ENCODE peak calls at places on chromosome 15, in six cellular contexts. W is GM12891, U is K562, I is H1, P is HepG2, Y is GM12878. L is an unnamed sample.
A peak's percentile ranks its signal among the peaks of the same experiment; 100 is the strongest.

GRCh38 chr15:84079885-84080777 is 155.4 kb upstream of the GOLGA6L4 start:
- DNase-seq in I (peak; percentile 85), U (peak; percentile 5), Y (no peak), P (no peak), W (peak; percentile 52), L (peak; percentile 41)

GRCh38 chr15:29822100-29822684 is at the start of gene TJP1:
- DNase-seq in W (no peak), P (peak; percentile 39), I (peak; percentile 86), Y (no peak), U (peak; percentile 87), L (no peak)

GRCh38 chr15:83858820-83859505 is 205.0 kb downstream of the ADAMTSL3 start:
- DNase-seq in Y (no peak), P (no peak), U (no peak), I (no peak), W (no peak), L (no peak)

GRCh38 chr15:67067161-67067853 is 1.9 kb downstream of the SMAD3 start:
- DNase-seq in P (no peak), Y (no peak), U (no peak), W (no peak), I (no peak), L (no peak)

GRCh38 chr15:58793862-58794261 is 22.8 kb downstream of the MINDY2 start:
- DNase-seq in W (no peak), P (peak; percentile 73), Y (no peak), U (no peak), I (no peak), L (no peak)

GRCh38 chr15:65653341-65653740 is 31.6 kb downstream of the SLC24A1 start:
- DNase-seq in W (no peak), I (no peak), U (no peak), Y (no peak), P (no peak), L (no peak)

GRCh38 chr15:31488437-31489204 is 162.0 kb downstream of the KLF13 start:
- DNase-seq in Y (peak; percentile 78), U (peak; percentile 81), W (peak; percentile 53), P (peak; percentile 64), I (peak; percentile 58), L (peak; percentile 59)

GRCh38 chr15:34119291-34119690 is 17.4 kb downstream of the PGBD4 start:
- DNase-seq in Y (no peak), I (no peak), P (no peak), W (no peak), U (no peak), L (no peak)

GRCh38 chr15:47293763-47294162 is 423.5 kb upstream of the SEMA6D start:
- DNase-seq in I (no peak), W (no peak), Y (no peak), U (no peak), P (no peak), L (no peak)

GRCh38 chr15:29090617-29091466 is 178.8 kb downstream of the NSMCE3 start:
- DNase-seq in P (peak; percentile 12), W (peak; percentile 62), Y (no peak), U (peak; percentile 71), I (peak; percentile 85), L (peak; percentile 47)

GRCh38 chr15:59349715-59350420 is 22.8 kb downstream of the MYO1E start:
- DNase-seq in W (no peak), P (peak; percentile 28), U (peak; percentile 31), I (no peak), Y (no peak), L (no peak)

GRCh38 chr15:59290311-59291213 is 82.1 kb downstream of the MYO1E start:
- DNase-seq in I (no peak), W (no peak), P (no peak), U (no peak), Y (no peak), L (no peak)

GRCh38 chr15:64856429-64857145 is 14.9 kb downstream of the PLEKHO2 start:
- DNase-seq in U (no peak), I (no peak), P (peak; percentile 78), W (no peak), Y (no peak), L (no peak)

GRCh38 chr15:80275946-80276345 is 23.9 kb upstream of the CTXND1 start:
- DNase-seq in P (no peak), Y (no peak), W (no peak), I (no peak), U (no peak), L (no peak)

GRCh38 chr15:69854521-69855171 is 243.1 kb downstream of the TLE3 start:
- DNase-seq in U (no peak), W (no peak), I (no peak), Y (no peak), P (no peak), L (no peak)

GRCh38 chr15:88378259-88378658 is 88.9 kb downstream of the MRPL46 start:
- DNase-seq in W (no peak), Y (no peak), P (no peak), U (no peak), I (no peak), L (no peak)

GRCh38 chr15:31297880-31298456 is 28.7 kb upstream of the KLF13 start:
- DNase-seq in Y (no peak), W (no peak), U (no peak), P (no peak), I (peak; percentile 37), L (no peak)

GRCh38 chr15:69861331-69862171 is 236.2 kb downstream of the TLE3 start:
- DNase-seq in U (no peak), W (no peak), Y (no peak), P (no peak), I (no peak), L (no peak)

GRCh38 chr15:33329457-33329856 is 18.7 kb downstream of the RYR3 start:
- DNase-seq in U (no peak), Y (no peak), I (no peak), P (no peak), W (no peak), L (no peak)

GRCh38 chr15:40092416-40093223 is 16.1 kb downstream of the BMF start:
- DNase-seq in U (no peak), W (no peak), P (peak; percentile 84), I (no peak), Y (no peak), L (no peak)

GRCh38 chr15:38878946-38879345 is 314.3 kb upstream of the RASGRP1 start:
- DNase-seq in I (no peak), Y (no peak), W (no peak), P (no peak), U (no peak), L (no peak)

GRCh38 chr15:47460775-47461174 is 256.5 kb upstream of the SEMA6D start:
- DNase-seq in W (no peak), Y (no peak), P (no peak), U (no peak), I (no peak), L (no peak)

GRCh38 chr15:68921926-68922325 is 8.4 kb upstream of the SPESP1 start:
- DNase-seq in W (no peak), P (no peak), U (no peak), I (no peak), Y (no peak), L (no peak)

GRCh38 chr15:78360958-78361714 is 21.0 kb downstream of the CRABP1 start:
- DNase-seq in W (no peak), Y (no peak), U (peak; percentile 34), P (no peak), I (no peak), L (no peak)

GRCh38 chr15:29124581-29125381 is 144.8 kb downstream of the NSMCE3 start:
- DNase-seq in P (no peak), U (peak; percentile 33), Y (no peak), W (no peak), I (no peak), L (no peak)

GRCh38 chr15:71152542-71152941 is 37.3 kb downstream of the THSD4 start:
- DNase-seq in U (no peak), Y (no peak), I (no peak), P (no peak), W (no peak), L (no peak)

GRCh38 chr15:31384568-31384967 is 57.9 kb downstream of the KLF13 start:
- DNase-seq in I (no peak), U (no peak), Y (no peak), W (no peak), P (no peak), L (no peak)

GRCh38 chr15:66236806-66237205 is 16.7 kb downstream of the MEGF11 start:
- DNase-seq in P (no peak), Y (no peak), W (no peak), U (no peak), I (no peak), L (no peak)

GRCh38 chr15:60381148-60381788 is 16.5 kb downstream of the ANXA2 start:
- DNase-seq in U (no peak), P (no peak), I (no peak), Y (no peak), W (no peak), L (no peak)

DNA sequence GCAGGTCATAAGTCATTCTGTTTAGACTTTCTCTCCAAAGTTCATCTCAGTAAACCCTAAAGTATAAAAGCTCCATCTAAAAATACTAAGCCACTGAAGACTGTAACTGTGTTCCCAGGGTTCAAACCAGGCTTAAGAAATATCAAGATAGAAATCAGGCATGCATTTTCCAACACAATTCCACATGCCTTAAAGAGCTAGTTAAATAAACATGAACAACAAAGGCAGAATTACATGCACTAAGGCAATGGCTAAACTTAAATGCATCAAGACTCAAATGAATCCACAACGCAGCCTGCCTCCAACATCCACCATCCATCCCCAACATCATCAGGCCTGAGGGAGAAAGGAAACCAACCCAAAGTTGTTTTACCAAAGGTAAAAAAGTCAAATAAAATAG is 46.1 kb downstream of the DMXL2 start:
- DNase-seq in W (no peak), P (no peak), I (no peak), U (no peak), Y (no peak), L (no peak)
- TF ChIP-seq TAF1 in W (no peak), P (no peak), I (no peak), U (no peak), Y (no peak), L (no peak)

DNA sequence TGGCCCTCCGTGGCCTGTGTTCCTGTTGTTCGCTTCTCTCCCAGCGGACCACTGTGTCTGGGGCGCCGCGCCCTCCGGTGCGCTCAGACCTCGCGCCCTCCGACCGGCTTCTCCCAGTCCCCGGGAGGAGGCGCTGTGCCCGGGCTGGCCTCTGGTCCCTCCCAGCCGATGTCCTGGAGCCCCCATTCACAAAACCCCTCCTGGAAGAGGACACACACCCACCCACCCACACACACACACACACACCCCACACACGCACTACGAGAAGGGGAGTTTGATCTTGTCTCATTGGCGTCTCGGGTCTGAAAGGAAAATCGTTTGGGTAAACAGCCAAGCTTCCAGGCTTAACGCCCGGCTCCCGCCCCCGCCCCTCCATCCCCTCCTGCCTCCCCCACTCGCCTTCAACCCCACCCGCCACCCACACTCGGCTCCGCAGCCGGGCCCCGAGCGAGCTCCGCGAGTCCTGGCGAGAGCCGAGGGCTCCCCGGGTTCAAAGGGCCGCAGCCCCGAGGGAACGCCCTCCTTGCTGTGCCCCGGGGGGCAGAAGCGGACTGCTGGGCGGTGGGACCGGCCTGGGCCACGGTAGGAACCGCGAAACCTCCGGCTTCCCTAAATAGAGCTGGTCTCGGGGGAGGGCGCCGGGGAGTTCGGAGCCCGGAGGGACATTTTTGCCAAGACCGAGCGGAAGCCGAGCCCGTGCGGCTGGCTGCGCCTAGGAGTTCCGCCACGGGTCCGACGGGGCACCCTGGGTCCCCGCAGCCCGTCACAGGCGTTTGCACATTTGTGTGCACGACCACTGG is 23.6 kb downstream of the NR2F2 start:
- DNase-seq in U (peak; percentile 57), Y (no peak), P (no peak), W (no peak), I (peak; percentile 81), L (no peak)
- TF ChIP-seq POLR2A in U (peak; percentile 39), Y (no peak), P (no peak), W (no peak), I (no peak), L (no peak)

GRCh38 chr15:45112143-45112591 is 1.8 kb downstream of the DUOX2 start:
- DNase-seq in P (no peak), W (no peak), I (no peak), U (no peak), Y (no peak), L (no peak)
- TF ChIP-seq POLR2AphosphoS5 in P (no peak), W (no peak), I (no peak), U (no peak), Y (no peak), L (no peak)

GRCh38 chr15:55357774-55358173 is 38.8 kb downstream of the PIGB start:
- DNase-seq in I (no peak), P (no peak), W (no peak), Y (no peak), U (no peak), L (no peak)
- TF ChIP-seq TAF1 in I (no peak), P (no peak), W (no peak), Y (no peak), U (no peak), L (no peak)

L was measured in GM12892.